ENCODE peak calls at places on chromosomes 7 and 10, in seven cellular contexts. X, S, Y, W, L, I and E are unnamed samples.

GRCh38 chr7:115352375-115352774 is 430.5 kb downstream of the MDFIC start:
- DNase-seq in X (no peak), S (no peak), Y (no peak), W (no peak), L (peak; percentile 84), I (no peak), E (no peak)

GRCh38 chr10:28375399-28376354 is 72.8 kb upstream of the MPP7 start:
- DNase-seq in X (peak; percentile 51), S (peak; percentile 36), Y (peak; percentile 93), W (no peak), L (peak; percentile 94), I (no peak), E (no peak)

GRCh38 chr10:71397340-71398212 is 856 bp downstream of the CDH23 start:
- DNase-seq in X (no peak), S (peak; percentile 72), Y (no peak), W (no peak), L (no peak), I (no peak), E (no peak)

GRCh38 chr10:42304341-42304740 is 334.0 kb downstream of the ZNF33B start:
- DNase-seq in X (no peak), S (no peak), Y (no peak), W (no peak), L (no peak), I (no peak), E (no peak)

GRCh38 chr7:984361-985126 is 1.6 kb downstream of the CYP2W1 start:
- DNase-seq in X (no peak), S (no peak), Y (no peak), W (no peak), L (no peak), I (no peak), E (no peak)

GRCh38 chr7:40219917-40220316 is 85.1 kb downstream of the SUGCT start:
- DNase-seq in X (no peak), S (no peak), Y (no peak), W (no peak), L (peak; percentile 36), I (no peak), E (no peak)

GRCh38 chr10:99330675-99330924 is 1.4 kb downstream of the CNNM1 start:
- DNase-seq in X (no peak), S (no peak), Y (no peak), W (no peak), L (no peak), I (no peak), E (no peak)

GRCh38 chr7:92797284-92797683 is 39.1 kb downstream of the CDK6 start:
- DNase-seq in X (no peak), S (no peak), Y (no peak), W (no peak), L (no peak), I (no peak), E (no peak)

GRCh38 chr7:96285579-96285978 is 36.3 kb downstream of the SLC25A13 start:
- DNase-seq in X (no peak), S (no peak), Y (no peak), W (no peak), L (no peak), I (peak; percentile 67), E (no peak)

GRCh38 chr10:67385089-67385488 is 310.9 kb downstream of the CTNNA3 start:
- DNase-seq in X (no peak), S (no peak), Y (no peak), W (no peak), L (no peak), I (no peak), E (no peak)

GRCh38 chr7:137684776-137685175 is 162.0 kb downstream of the DGKI start:
- DNase-seq in X (no peak), S (no peak), Y (no peak), W (no peak), L (no peak), I (no peak), E (no peak)

GRCh38 chr10:89535185-89536012 is at the start of gene SLC16A12:
- DNase-seq in X (peak; percentile 65), S (peak; percentile 78), Y (no peak), W (no peak), L (no peak), I (no peak), E (no peak)

GRCh38 chr7:2940466-2940865 is 96.4 kb upstream of the GNA12 start:
- DNase-seq in X (no peak), S (no peak), Y (no peak), W (no peak), L (no peak), I (no peak), E (no peak)

GRCh38 chr7:131244259-131244852 is 83.3 kb upstream of the MKLN1 start:
- DNase-seq in X (peak; percentile 64), S (peak; percentile 9), Y (peak; percentile 35), W (peak; percentile 53), L (peak; percentile 84), I (no peak), E (no peak)

GRCh38 chr10:89861584-89862287 is 160.3 kb downstream of the KIF20B start:
- DNase-seq in X (peak; percentile 49), S (no peak), Y (peak; percentile 40), W (peak; percentile 42), L (peak; percentile 52), I (no peak), E (no peak)

GRCh38 chr10:126945351-126946035 is 40.3 kb downstream of the DOCK1 start:
- DNase-seq in X (no peak), S (no peak), Y (no peak), W (no peak), L (peak; percentile 78), I (no peak), E (no peak)

GRCh38 chr7:17507717-17508116 is 209.3 kb downstream of the AHR start:
- DNase-seq in X (no peak), S (no peak), Y (no peak), W (no peak), L (no peak), I (no peak), E (no peak)

GRCh38 chr7:17501461-17502208 is 203.2 kb downstream of the AHR start:
- DNase-seq in X (no peak), S (no peak), Y (no peak), W (no peak), L (no peak), I (no peak), E (no peak)

GRCh38 chr7:17506090-17506489 is 207.6 kb downstream of the AHR start:
- DNase-seq in X (peak; percentile 46), S (no peak), Y (no peak), W (peak; percentile 36), L (peak; percentile 46), I (peak; percentile 26), E (no peak)

GRCh38 chr7:17502209-17502810 is 203.9 kb downstream of the AHR start:
- DNase-seq in X (no peak), S (no peak), Y (no peak), W (no peak), L (no peak), I (no peak), E (no peak)

GRCh38 chr7:17506601-17507000 is 208.1 kb downstream of the AHR start:
- DNase-seq in X (no peak), S (no peak), Y (no peak), W (no peak), L (no peak), I (no peak), E (no peak)
- H2AFZ ChIP-seq in X (no peak overlapping the region), S (no peak overlapping the region), Y (no peak overlapping the region), W (no peak overlapping the region), L (no peak overlapping the region), I (no peak overlapping the region), E (no peak overlapping the region)

DNA sequence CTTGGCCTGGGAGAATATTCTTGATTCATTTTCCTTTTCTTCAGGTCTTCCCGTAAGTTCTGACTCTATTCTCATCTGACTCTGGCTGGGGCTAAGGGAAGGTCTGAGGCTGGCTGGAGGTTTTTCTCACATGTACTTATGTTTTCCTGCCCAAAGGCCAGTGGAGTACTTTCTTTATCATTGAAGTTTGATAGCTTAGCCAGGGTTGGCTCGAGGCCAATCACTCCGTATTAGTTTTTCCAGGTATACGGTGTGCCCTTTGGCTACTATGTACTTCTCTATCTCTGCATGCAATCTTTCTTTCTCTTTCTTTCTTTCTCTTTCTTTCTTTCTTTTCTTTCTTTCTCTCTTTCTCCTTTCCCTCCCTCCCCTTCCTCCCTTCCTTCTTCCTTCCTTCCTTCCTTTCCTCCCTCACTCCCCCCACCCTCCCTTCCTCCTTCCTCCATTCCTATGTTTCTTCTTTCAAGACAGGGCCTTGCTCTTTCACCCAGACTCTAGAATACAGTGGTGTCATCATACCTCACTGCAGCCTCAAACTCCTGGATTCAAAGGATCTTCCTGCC is 26.8 kb upstream of the VKORC1L1 start:
- DNase-seq in X (peak; percentile 35), S (no peak), Y (no peak), W (no peak), L (no peak), I (no peak), E (no peak)
- H3K9me2 ChIP-seq in X (no peaks in the 10 kb centered on the region), S (no peaks in the 10 kb centered on the region), Y (no peaks in the 10 kb centered on the region), W (no peaks in the 10 kb centered on the region), L (no peaks in the 10 kb centered on the region), I (no peaks in the 10 kb centered on the region), E (no peaks in the 10 kb centered on the region)

DNA sequence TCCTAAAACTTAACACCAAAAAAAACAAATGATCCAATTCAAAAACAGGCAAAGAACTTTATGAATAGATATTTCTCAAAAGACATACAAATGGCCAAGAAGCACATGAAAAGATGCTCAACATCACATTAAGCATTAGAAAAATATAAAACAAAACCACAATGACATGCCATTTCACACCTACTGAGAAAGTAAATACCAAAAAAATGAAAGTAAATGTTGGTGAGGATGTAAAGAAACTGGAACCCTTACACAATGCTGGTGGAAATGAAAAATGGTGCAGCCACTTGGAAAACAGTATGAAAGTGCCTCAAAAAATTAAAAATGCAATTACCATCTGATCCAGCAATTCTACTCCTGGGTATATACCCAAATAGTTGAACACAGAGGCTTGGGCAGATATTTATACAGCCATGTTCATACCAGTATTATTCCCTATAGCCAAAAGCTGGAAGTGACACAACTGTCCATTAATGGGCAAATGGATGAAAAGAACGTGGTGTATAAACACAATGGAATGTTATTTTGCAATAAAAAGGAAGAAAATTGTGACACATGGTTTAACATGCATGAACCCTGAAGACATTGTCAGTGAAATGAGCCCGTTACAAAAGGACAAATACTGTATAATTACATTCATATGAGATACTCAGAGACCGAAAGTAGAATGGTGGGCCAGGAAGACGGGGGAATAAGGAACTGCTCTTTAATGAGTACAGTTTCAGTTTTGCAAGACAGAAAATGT is 89.0 kb downstream of the JMJD1C start:
- DNase-seq in X (no peak), S (no peak), Y (no peak), W (no peak), L (peak; percentile 90), I (peak; percentile 73), E (peak; percentile 31)
- TF ChIP-seq CTCF in X (no peak), S (no peak), Y (no peak), W (no peak), L (no peak), I (no peak), E (no peak)

DNA sequence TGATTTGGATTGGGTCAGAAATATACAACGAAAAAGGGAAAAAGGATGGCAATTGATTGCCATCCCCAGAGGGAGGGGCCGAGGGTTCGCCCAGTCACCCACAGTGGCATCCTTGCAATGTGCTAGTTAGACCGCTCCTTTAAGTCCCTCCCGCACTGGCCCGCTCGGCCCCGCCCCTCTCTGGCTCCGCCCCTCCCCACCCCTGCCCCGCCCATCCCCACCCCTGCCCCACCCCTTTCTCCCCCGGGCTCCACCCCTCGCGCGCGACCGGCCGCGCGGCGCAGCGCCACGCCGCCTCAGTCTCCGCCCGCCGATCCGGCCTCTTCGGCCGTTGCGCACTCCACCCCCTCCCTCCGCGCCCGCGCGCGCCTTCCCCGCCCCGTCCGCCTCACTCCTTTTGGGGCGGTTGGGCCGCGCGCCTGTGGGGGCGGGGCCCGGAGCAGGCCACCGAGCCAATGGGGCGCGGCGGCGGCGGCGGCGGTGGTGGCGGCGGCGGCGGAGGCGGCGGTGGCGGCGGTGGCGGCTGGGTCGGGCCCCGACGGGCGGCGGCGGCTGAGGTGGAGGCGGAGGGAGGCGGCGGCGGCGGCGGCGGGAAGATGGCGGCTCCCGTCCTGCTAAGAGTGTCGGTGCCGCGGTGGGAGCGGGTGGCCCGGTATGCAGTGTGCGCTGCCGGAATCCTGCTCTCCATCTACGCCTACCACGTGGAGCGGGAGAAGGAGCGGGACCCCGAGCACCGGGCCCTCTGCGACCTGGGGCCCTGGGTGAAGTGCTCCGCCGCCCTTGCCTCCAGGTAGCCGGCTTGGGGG is at the start of gene VKORC1L1:
- DNase-seq in X (peak; percentile 98), S (peak; percentile 93), Y (peak; percentile 80), W (peak; percentile 76), L (peak; percentile 92), I (peak; percentile 96), E (peak; percentile 95)
- H2AFZ ChIP-seq in X (peak within 1 kb of the TSS; percentile 99), S (peak within 1 kb of the TSS; percentile 72), Y (peak within 1 kb of the TSS; percentile 54), W (peak within 1 kb of the TSS; percentile 72), L (peak within 1 kb of the TSS; percentile 50), I (no peak within 1 kb of the TSS), E (peak within 1 kb of the TSS; percentile 47)